ENCODE peak calls at places on chromosomes 16 and 17, in seven cellular contexts. Y is naive thymus-derived CD4-positive, alpha-beta T cell; H is NCI-H1436 treated with DMSO at 0.1 percent for 48 hours; M is ovary; L is HCEC 1CT; S is T-cell; D is activated CD8-positive, alpha-beta T cell treated with anti-CD3 and anti-CD28 coated beads, Interleukin-2, amount 10 ng/mL, durations not matched to agents 7 days and 5 days. F is an unnamed sample.

GRCh38 chr17:40346061-40346767 is 18.3 kb downstream of the GJD3 start:
- DNase-seq in Y (no peak), H (no peak), M (no peak), L (no peak), S (no peak), D (no peak), F (peak)

GRCh38 chr16:81899601-81900000 is 111.7 kb downstream of the SDR42E1 start:
- DNase-seq in Y (no peak), H (no peak), M (no peak), L (no peak), S (no peak), D (no peak), F (no peak)

GRCh38 chr16:46908540-46909372 is 24.6 kb downstream of the GPT2 start:
- DNase-seq in Y (peak), H (no peak), M (peak), L (peak), S (peak), D (peak), F (peak)

GRCh38 chr17:37576281-37576680 is 32.9 kb downstream of the SYNRG start:
- DNase-seq in Y (no peak), H (no peak), M (no peak), L (no peak), S (no peak), D (no peak), F (no peak)

GRCh38 chr17:65544658-65545057 is 16.8 kb downstream of the AXIN2 start:
- DNase-seq in Y (no peak), H (no peak), M (no peak), L (no peak), S (no peak), D (no peak), F (no peak)

GRCh38 chr16:78931267-78932060 is 669.1 kb downstream of the MAF start:
- DNase-seq in Y (no peak), H (no peak), M (no peak), L (no peak), S (no peak), D (no peak), F (no peak)

GRCh38 chr16:58464916-58465731 is 34.8 kb upstream of the NDRG4 start:
- DNase-seq in Y (no peak), H (no peak), M (no peak), L (no peak), S (no peak), D (no peak), F (no peak)

GRCh38 chr17:52106070-52106469 is 52.4 kb downstream of the CA10 start:
- DNase-seq in Y (no peak), H (no peak), M (peak), L (no peak), S (no peak), D (no peak), F (no peak)

GRCh38 chr17:42513686-42514085 is 22.4 kb upstream of the NAGLU start:
- DNase-seq in Y (no peak), H (no peak), M (no peak), L (no peak), S (no peak), D (no peak), F (no peak)

GRCh38 chr17:8163978-8164814 is 1.4 kb upstream of the VAMP2 start:
- DNase-seq in Y (peak), H (no peak), M (peak), L (peak), S (peak), D (peak), F (peak)

GRCh38 chr17:34368455-34369195 is 5.6 kb upstream of the CCL1 start:
- DNase-seq in Y (no peak), H (no peak), M (no peak), L (no peak), S (no peak), D (no peak), F (no peak)

GRCh38 chr16:25135239-25135878 is 23.8 kb downstream of the LCMT1 start:
- DNase-seq in Y (no peak), H (no peak), M (no peak), L (peak), S (no peak), D (no peak), F (no peak)

GRCh38 chr17:44558349-44559287 is 1.3 kb downstream of the FZD2 start:
- DNase-seq in Y (no peak), H (no peak), M (peak), L (no peak), S (no peak), D (no peak), F (peak)

GRCh38 chr16:47499700-47500264 is 38.7 kb downstream of the PHKB start:
- DNase-seq in Y (no peak), H (no peak), M (no peak), L (no peak), S (no peak), D (no peak), F (no peak)

GRCh38 chr17:17935321-17936271 is 36.6 kb downstream of the TOM1L2 start:
- DNase-seq in Y (no peak), H (no peak), M (no peak), L (peak), S (no peak), D (no peak), F (no peak)

GRCh38 chr17:55527520-55528118 is 16.4 kb upstream of the SMIM36 start:
- DNase-seq in Y (no peak), H (no peak), M (peak), L (peak), S (no peak), D (no peak), F (no peak)

GRCh38 chr17:72053069-72053846 is 67.6 kb upstream of the SOX9 start:
- DNase-seq in Y (no peak), H (no peak), M (no peak), L (no peak), S (no peak), D (no peak), F (peak)

GRCh38 chr17:57256708-57257112 is 387 bp downstream of the MSI2 start:
- DNase-seq in Y (peak), H (no peak), M (peak), L (peak), S (peak), D (peak), F (no peak)

GRCh38 chr17:7111784-7112526 is 2.7 kb downstream of the ASGR2 start:
- DNase-seq in Y (no peak), H (no peak), M (no peak), L (no peak), S (no peak), D (no peak), F (no peak)

GRCh38 chr17:39244016-39244599 is 18.4 kb upstream of the STAC2 start:
- DNase-seq in Y (no peak), H (no peak), M (no peak), L (no peak), S (no peak), D (peak), F (no peak)

GRCh38 chr16:56888806-56889205 is 23.8 kb downstream of the SLC12A3 start:
- DNase-seq in Y (no peak), H (no peak), M (no peak), L (no peak), S (no peak), D (no peak), F (no peak)

GRCh38 chr17:19021622-19022083 is 17.1 kb upstream of the FAM83G start:
- DNase-seq in Y (peak), H (no peak), M (no peak), L (no peak), S (peak), D (no peak), F (peak)

GRCh38 chr17:74729368-74729767 is 7.7 kb upstream of the RAB37 start:
- DNase-seq in Y (no peak), H (no peak), M (no peak), L (no peak), S (no peak), D (no peak), F (no peak)

GRCh38 chr16:83940630-83941378 is 12.2 kb upstream of the OSGIN1 start:
- DNase-seq in Y (no peak), H (no peak), M (no peak), L (no peak), S (no peak), D (no peak), F (peak)

GRCh38 chr16:89237733-89238132 is 20.2 kb downstream of the ZNF778 start:
- DNase-seq in Y (no peak), H (no peak), M (no peak), L (no peak), S (no peak), D (no peak), F (no peak)

GRCh38 chr17:68433211-68433610 is 24.1 kb downstream of the WIPI1 start:
- DNase-seq in Y (no peak), H (no peak), M (no peak), L (no peak), S (no peak), D (no peak), F (no peak)

GRCh38 chr17:40320771-40321501 is 12.0 kb downstream of the RARA start:
- DNase-seq in Y (no peak), H (no peak), M (peak), L (no peak), S (no peak), D (peak), F (no peak)

GRCh38 chr17:81845881-81846742 is 11.3 kb upstream of the PPP1R27 start:
- DNase-seq in Y (no peak), H (no peak), M (no peak), L (no peak), S (no peak), D (no peak), F (no peak)

F was measured in pancreas.